ENCODE peak calls at places on chromosomes 5 and 9, in nine cellular contexts. C is GM10248; P is DMS 273 treated with DMSO at 0.1 percent for 48 hours; I is activated CD8-positive, alpha-beta T cell treated with anti-CD3 and anti-CD28 coated beads for 36 hours; B is T-helper 2 cell; H is pancreas; L is T47D; F is choroid plexus epithelial cell; N is midbrain. Y is an unnamed sample.

GRCh38 chr9:135702002-135702721 is at the start of gene KCNT1:
- DNase-seq in C (peak), P (no peak), I (peak), B (peak), H (peak), L (peak), F (peak), N (no peak), Y (peak)

GRCh38 chr5:137122075-137122474 is 377.1 kb downstream of the SPOCK1 start:
- DNase-seq in C (no peak), P (no peak), I (no peak), B (no peak), H (no peak), L (no peak), F (no peak), N (no peak), Y (no peak)

GRCh38 chr5:127871448-127872153 is 168.4 kb downstream of the CCDC192 start:
- DNase-seq in C (no peak), P (no peak), I (no peak), B (no peak), H (no peak), L (no peak), F (no peak), N (no peak), Y (no peak)

GRCh38 chr5:137393196-137393993 is 105.7 kb downstream of the SPOCK1 start:
- DNase-seq in C (no peak), P (no peak), I (no peak), B (no peak), H (no peak), L (no peak), F (no peak), N (no peak), Y (no peak)

GRCh38 chr5:76819851-76820280 is 1.0 kb downstream of the F2RL1 start:
- DNase-seq in C (no peak), P (no peak), I (no peak), B (no peak), H (peak), L (no peak), F (peak), N (no peak), Y (no peak)

GRCh38 chr5:179194201-179194910 is 134.2 kb downstream of the ZNF354C start:
- DNase-seq in C (no peak), P (no peak), I (no peak), B (no peak), H (peak), L (no peak), F (no peak), N (no peak), Y (no peak)

GRCh38 chr5:96026334-96027065 is 64.8 kb upstream of the ELL2 start:
- DNase-seq in C (no peak), P (no peak), I (no peak), B (no peak), H (no peak), L (no peak), F (no peak), N (no peak), Y (no peak)

GRCh38 chr5:98128271-98128670 is 645.2 kb upstream of the RGMB start:
- DNase-seq in C (no peak), P (peak), I (no peak), B (no peak), H (no peak), L (no peak), F (no peak), N (no peak), Y (no peak)

GRCh38 chr9:127545196-127546124 is 66.6 kb upstream of the STXBP1 start:
- DNase-seq in C (peak), P (no peak), I (no peak), B (no peak), H (peak), L (peak), F (peak), N (peak), Y (no peak)

GRCh38 chr9:74493512-74493911 is 3.6 kb upstream of the RORB start:
- DNase-seq in C (no peak), P (no peak), I (no peak), B (no peak), H (no peak), L (no peak), F (no peak), N (no peak), Y (no peak)

GRCh38 chr5:103571730-103572129 is 9.1 kb upstream of the NUDT12 start:
- DNase-seq in C (no peak), P (no peak), I (no peak), B (no peak), H (no peak), L (no peak), F (no peak), N (no peak), Y (no peak)

GRCh38 chr5:93583799-93584530 is 943 bp downstream of the NR2F1 start:
- DNase-seq in C (no peak), P (peak), I (no peak), B (no peak), H (peak), L (no peak), F (no peak), N (no peak), Y (peak)

GRCh38 chr9:102398205-102398604 is 596.9 kb upstream of the CYLC2 start:
- DNase-seq in C (no peak), P (no peak), I (no peak), B (no peak), H (no peak), L (no peak), F (no peak), N (no peak), Y (no peak)

GRCh38 chr5:32790411-32790951 is 79.4 kb downstream of the NPR3 start:
- DNase-seq in C (no peak), P (no peak), I (no peak), B (no peak), H (no peak), L (no peak), F (peak), N (no peak), Y (no peak)